ENCODE peak calls at places on chromosomes 7 and 10, in nine cellular contexts. E, K, W, Z, I, R, O, D and M are unnamed samples.

GRCh38 chr7:30453859-30454258 is 24.7 kb downstream of the NOD1 start:
- DNase-seq in E (no peak), K (no peak), W (no peak), Z (no peak), I (no peak), R (no peak), O (no peak), D (no peak), M (no peak)

GRCh38 chr7:6398943-6399342 is 48.8 kb downstream of the DAGLB start:
- DNase-seq in E (no peak), K (no peak), W (peak), Z (peak), I (no peak), R (no peak), O (no peak), D (no peak), M (no peak)

GRCh38 chr10:109922976-109923921 is at the start of gene XPNPEP1:
- DNase-seq in E (peak), K (peak), W (peak), Z (peak), I (peak), R (peak), O (peak), D (peak), M (no peak)

GRCh38 chr7:18458830-18459229 is 36.7 kb upstream of the HDAC9 start:
- DNase-seq in E (no peak), K (no peak), W (no peak), Z (no peak), I (no peak), R (no peak), O (no peak), D (no peak), M (no peak)

GRCh38 chr7:55250313-55250712 is 114.8 kb upstream of the LANCL2 start:
- DNase-seq in E (no peak), K (no peak), W (no peak), Z (peak), I (no peak), R (no peak), O (no peak), D (no peak), M (no peak)

GRCh38 chr7:4787541-4787940 is 12.1 kb downstream of the AP5Z1 start:
- DNase-seq in E (no peak), K (no peak), W (no peak), Z (no peak), I (no peak), R (no peak), O (no peak), D (no peak), M (no peak)

GRCh38 chr7:132865766-132866531 is 215.9 kb downstream of the CHCHD3 start:
- DNase-seq in E (no peak), K (peak), W (no peak), Z (peak), I (no peak), R (no peak), O (no peak), D (no peak), M (no peak)

GRCh38 chr7:115600196-115600595 is 430.4 kb downstream of the TFEC start:
- DNase-seq in E (no peak), K (no peak), W (no peak), Z (no peak), I (no peak), R (no peak), O (no peak), D (no peak), M (no peak)

GRCh38 chr10:5968037-5968680 is 9.2 kb downstream of the IL15RA start:
- DNase-seq in E (no peak), K (no peak), W (no peak), Z (no peak), I (no peak), R (no peak), O (no peak), D (peak), M (no peak)

GRCh38 chr10:128086003-128086863 is 40.0 kb downstream of the MKI67 start:
- DNase-seq in E (no peak), K (no peak), W (no peak), Z (peak), I (no peak), R (no peak), O (no peak), D (no peak), M (peak)

GRCh38 chr7:11343136-11343535 is 369.5 kb downstream of the PHF14 start:
- DNase-seq in E (no peak), K (no peak), W (no peak), Z (no peak), I (no peak), R (no peak), O (no peak), D (no peak), M (no peak)

GRCh38 chr10:67808706-67809105 is 29.3 kb downstream of the DNAJC12 start:
- DNase-seq in E (no peak), K (no peak), W (no peak), Z (no peak), I (no peak), R (no peak), O (no peak), D (no peak), M (peak)

GRCh38 chr10:20020677-20021076 is 204.4 kb downstream of the PLXDC2 start:
- DNase-seq in E (no peak), K (no peak), W (no peak), Z (no peak), I (no peak), R (no peak), O (no peak), D (no peak), M (no peak)

GRCh38 chr10:7085913-7086589 is 324.8 kb downstream of the SFMBT2 start:
- DNase-seq in E (no peak), K (no peak), W (no peak), Z (no peak), I (no peak), R (no peak), O (no peak), D (no peak), M (no peak)

GRCh38 chr7:4610768-4611467 is 71.2 kb upstream of the FOXK1 start:
- DNase-seq in E (no peak), K (peak), W (no peak), Z (peak), I (peak), R (peak), O (no peak), D (no peak), M (no peak)